ENCODE peak calls at places on chromosomes 16 and 17, in eight cellular contexts. X, N, E, I, T, R, V and W are unnamed samples.

GRCh38 chr16:3175157-3176153 is 12.5 kb upstream of the OR1F1 start:
- DNase-seq in I (no peak), E (peak; percentile 80), V (no peak), N (peak; percentile 80), T (peak; percentile 63), R (peak; percentile 53), X (no peak), W (no peak)

GRCh38 chr17:66517336-66518009 is 215.1 kb downstream of the PRKCA start:
- DNase-seq in I (no peak), V (no peak), R (no peak), N (no peak), E (no peak), T (no peak), X (no peak), W (no peak)

GRCh38 chr16:85473909-85474640 is 139.0 kb upstream of the GSE1 start:
- DNase-seq in E (no peak), T (no peak), I (no peak), V (peak; percentile 81), N (no peak), R (no peak), X (peak; percentile 63), W (no peak)

GRCh38 chr16:9595393-9595792 is 503.9 kb downstream of the HAPSTR1 start:
- DNase-seq in E (no peak), I (no peak), R (no peak), N (no peak), V (no peak), X (no peak), T (no peak), W (no peak)

GRCh38 chr16:68496689-68497088 is 42.4 kb upstream of the ZFP90 start:
- DNase-seq in E (no peak), T (no peak), R (no peak), V (peak; percentile 80), I (no peak), N (no peak), X (no peak), W (no peak)

GRCh38 chr17:66301418-66301863 is 972 bp upstream of the PRKCA start:
- DNase-seq in E (no peak), T (no peak), N (peak; percentile 21), V (no peak), R (peak; percentile 16), I (no peak), X (no peak), W (no peak)

GRCh38 chr17:63516910-63517824 is 6.0 kb upstream of the KCNH6 start:
- DNase-seq in E (peak; percentile 86), X (peak; percentile 80), T (peak; percentile 89), N (no peak), I (no peak), V (no peak), R (no peak), W (no peak)

GRCh38 chr17:50060951-50061712 is 5.2 kb downstream of the ITGA3 start:
- DNase-seq in R (no peak), N (no peak), V (no peak), I (no peak), E (no peak), T (peak; percentile 70), X (peak; percentile 70), W (no peak)

GRCh38 chr16:54136276-54136625 is 150.3 kb downstream of the IRX3 start:
- DNase-seq in I (no peak), E (no peak), V (no peak), N (no peak), X (peak; percentile 80), R (no peak), T (peak; percentile 40), W (no peak)

GRCh38 chr17:56549501-56549900 is 44.0 kb upstream of the NOG start:
- DNase-seq in X (no peak), V (no peak), I (no peak), T (no peak), N (no peak), E (no peak), R (no peak), W (no peak)

GRCh38 chr17:750431-751037 is 1.5 kb downstream of the GEMIN4 start:
- DNase-seq in I (no peak), R (no peak), E (no peak), T (peak; percentile 44), X (peak; percentile 22), V (no peak), N (no peak), W (no peak)

GRCh38 chr17:71163121-71163812 is 957.6 kb upstream of the SOX9 start:
- DNase-seq in V (no peak), N (no peak), T (peak; percentile 81), E (no peak), X (no peak), R (no peak), I (no peak), W (peak; percentile 10)

GRCh38 chr17:4173771-4174170 is 30.8 kb downstream of the CYB5D2 start:
- DNase-seq in E (no peak), N (no peak), V (no peak), X (no peak), I (no peak), R (no peak), T (no peak), W (no peak)

GRCh38 chr17:40561294-40561870 is 3.9 kb downstream of the CCR7 start:
- DNase-seq in X (no peak), I (peak; percentile 21), N (no peak), V (no peak), R (no peak), T (no peak), E (no peak), W (no peak)

GRCh38 chr16:104355-104754 is 26.3 kb downstream of the MPG start:
- DNase-seq in R (no peak), E (no peak), V (no peak), T (no peak), X (no peak), I (no peak), N (no peak), W (no peak)

GRCh38 chr16:84730406-84731106 is 30.8 kb downstream of the USP10 start:
- DNase-seq in E (peak; percentile 75), N (peak; percentile 71), V (peak; percentile 50), T (peak; percentile 87), I (no peak), R (no peak), X (peak; percentile 98), W (peak; percentile 84)

GRCh38 chr16:13134843-13135242 is 233.4 kb downstream of the SHISA9 start:
- DNase-seq in X (no peak), T (no peak), R (no peak), E (no peak), V (no peak), I (no peak), N (no peak), W (no peak)

GRCh38 chr17:61814485-61814884 is 48.8 kb downstream of the BRIP1 start:
- DNase-seq in T (no peak), V (no peak), X (no peak), N (no peak), E (no peak), R (no peak), I (no peak), W (no peak)

GRCh38 chr16:29808219-29808900 is 2.0 kb downstream of the MAZ start:
- DNase-seq in V (no peak), N (no peak), X (no peak), E (no peak), I (no peak), T (no peak), R (no peak), W (no peak)

GRCh38 chr17:8997994-8998628 is 23.2 kb upstream of the NTN1 start:
- DNase-seq in N (peak; percentile 83), X (peak; percentile 76), T (peak; percentile 65), R (peak; percentile 76), E (peak; percentile 51), I (peak; percentile 59), V (peak; percentile 62), W (peak; percentile 66)

GRCh38 chr17:65403616-65404015 is 157.8 kb downstream of the AXIN2 start:
- DNase-seq in I (no peak), T (no peak), E (no peak), X (no peak), R (no peak), V (no peak), N (no peak), W (no peak)

GRCh38 chr17:80650339-80650672 is 105.7 kb downstream of the RPTOR start:
- DNase-seq in R (no peak), I (no peak), X (no peak), N (no peak), E (no peak), T (no peak), V (no peak), W (no peak)

DNA sequence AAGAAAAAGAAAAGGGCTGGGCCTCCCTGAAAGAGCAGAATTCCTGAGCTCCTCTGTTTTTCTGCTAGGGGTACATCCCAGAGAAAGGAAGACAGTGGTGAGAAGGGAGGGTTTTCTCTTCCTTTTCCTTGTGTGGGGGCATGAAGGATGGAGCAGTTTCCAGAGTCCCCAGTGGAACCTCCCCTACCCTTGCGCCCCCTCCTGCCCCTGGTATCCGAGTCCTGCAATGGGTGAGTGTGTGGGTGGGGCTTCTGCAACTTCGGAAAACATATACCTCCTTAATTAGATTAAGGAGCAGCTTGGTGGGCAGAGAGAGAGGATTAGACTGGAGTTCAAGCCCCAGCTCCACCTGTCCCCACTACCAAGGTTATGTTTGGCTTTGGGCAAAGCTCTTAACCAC is 5.4 kb upstream of the GIP start:
- DNase-seq in E (no peak), X (no peak), T (no peak), R (no peak), V (no peak), N (no peak), I (no peak), W (no peak)
- H2AFZ ChIP-seq in E (peak overlapping the region; percentile 83), X (peak overlapping the region; percentile 59), T (no peak overlapping the region), R (no peak overlapping the region), V (no peak overlapping the region), N (peak overlapping the region; percentile 52), I (no peak overlapping the region), W (no peak overlapping the region)

GRCh38 chr16:75000481-75001081 is 1.8 kb downstream of the ZNRF1 start:
- DNase-seq in R (peak; percentile 27), V (peak; percentile 61), E (no peak), N (no peak), X (peak; percentile 52), T (peak; percentile 30), I (no peak), W (peak; percentile 34)
- H3K4me3 ChIP-seq in R (peak overlapping the region; percentile 100), V (peak overlapping the region; percentile 76), E (peak overlapping the region; percentile 70), N (peak overlapping the region; percentile 82), X (peak overlapping the region; percentile 75), T (peak overlapping the region; percentile 85), I (no peak overlapping the region), W (peak overlapping the region; percentile 98)

GRCh38 chr17:19003966-19004600 is 481 bp downstream of the FAM83G start:
- DNase-seq in N (peak; percentile 65), R (peak; percentile 70), V (peak; percentile 54), E (no peak), I (peak; percentile 10), T (no peak), X (peak; percentile 82), W (peak; percentile 81)
- TF ChIP-seq EZH2phosphoT487 in N (no peak), R (no peak), V (no peak), E (no peak), I (no peak), T (no peak), X (no peak), W (no peak)

DNA sequence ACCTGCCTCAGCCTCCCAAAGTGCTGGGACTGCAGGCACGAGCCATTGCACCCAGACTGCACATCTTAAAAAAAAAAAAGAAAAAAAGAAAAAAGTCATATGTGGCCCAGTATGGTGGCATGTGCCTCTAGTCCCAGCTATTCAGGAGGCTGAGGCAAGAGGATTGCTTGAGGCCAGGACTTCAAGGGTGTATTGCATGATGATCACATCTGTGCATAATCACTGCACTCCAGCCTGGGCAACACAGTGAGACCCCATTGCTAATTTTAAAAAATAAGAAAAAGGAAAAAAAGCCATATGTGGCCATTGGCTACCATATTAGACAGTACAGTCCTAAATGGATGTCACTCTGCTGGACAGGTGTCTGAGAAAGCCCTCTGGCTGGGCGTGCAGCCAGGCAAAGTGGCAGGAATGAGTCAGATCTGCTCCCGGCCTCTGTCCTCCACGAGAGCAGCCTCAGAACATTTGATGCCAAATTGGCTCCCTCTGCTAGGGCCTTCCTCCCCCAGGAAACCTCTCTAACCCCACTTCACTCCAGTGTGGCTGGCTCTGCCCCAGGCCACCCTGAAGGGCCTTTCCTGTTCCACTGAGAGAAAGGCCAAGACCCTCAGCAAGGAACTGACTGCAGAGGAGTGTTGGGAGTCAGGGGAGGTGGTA is 14.7 kb downstream of the CA7 start:
- DNase-seq in N (no peak), X (peak; percentile 81), R (no peak), E (peak; percentile 63), T (peak; percentile 78), I (no peak), V (peak; percentile 19), W (no peak)
- H2AFZ ChIP-seq in N (no peak overlapping the region), X (no peak overlapping the region), R (no peak overlapping the region), E (no peak overlapping the region), T (no peak overlapping the region), I (no peak overlapping the region), V (no peak overlapping the region), W (no peak overlapping the region)